ENCODE peak calls at places on chromosomes 3 and 15, in six cellular contexts. X is stomach, N is sigmoid colon, R is endothelial cell of umbilical vein, E is SK-N-MC, W is Panc1. B is an unnamed sample.

GRCh38 chr3:194713299-194714121 is 27.8 kb downstream of the FAM43A start:
- DNase-seq in N (no peak), W (no peak), X (no peak), R (no peak), E (no peak), B (no peak)

GRCh38 chr15:92073044-92073785 is 219.7 kb downstream of the SLCO3A1 start:
- DNase-seq in X (no peak), N (no peak), E (no peak), W (no peak), R (no peak), B (no peak)

GRCh38 chr3:69422751-69423150 is 36.9 kb upstream of the FRMD4B start:
- DNase-seq in X (no peak), E (no peak), R (peak; percentile 58), W (no peak), N (no peak), B (no peak)

GRCh38 chr15:74461847-74462511 is 1.0 kb upstream of the UBL7 start:
- DNase-seq in W (no peak), R (peak; percentile 9), X (no peak), N (no peak), E (no peak), B (no peak)

GRCh38 chr15:42444415-42445063 is 46.4 kb downstream of the ZNF106 start:
- DNase-seq in R (no peak), X (no peak), E (no peak), W (no peak), N (no peak), B (no peak)

GRCh38 chr15:69414702-69415161 is 583 bp downstream of the KIF23 start:
- DNase-seq in E (no peak), X (no peak), R (peak; percentile 65), W (peak; percentile 67), N (no peak), B (peak; percentile 20)

GRCh38 chr3:27022096-27022761 is 347.0 kb downstream of the NEK10 start:
- DNase-seq in R (no peak), W (no peak), X (no peak), N (no peak), E (no peak), B (no peak)

GRCh38 chr15:51874751-51875644 is 45.5 kb downstream of the TMOD3 start:
- DNase-seq in N (peak; percentile 67), E (no peak), R (peak; percentile 92), X (peak; percentile 31), W (peak; percentile 80), B (peak; percentile 48)

GRCh38 chr3:48428863-48429415 is 947 bp downstream of the PLXNB1 start:
- DNase-seq in E (no peak), R (peak; percentile 41), X (peak; percentile 40), N (peak; percentile 79), W (no peak), B (peak; percentile 60)

GRCh38 chr3:112773864-112774263 is 72.8 kb downstream of the CD200R1L start:
- DNase-seq in E (no peak), X (peak; percentile 46), R (no peak), N (no peak), W (peak; percentile 30), B (peak; percentile 15)

GRCh38 chr15:57640935-57641682 is 49.4 kb downstream of the MYZAP start:
- DNase-seq in N (no peak), E (no peak), X (no peak), R (peak; percentile 41), W (no peak), B (no peak)

GRCh38 chr15:58517682-58518525 is 86.1 kb downstream of the LIPC start:
- DNase-seq in W (no peak), R (no peak), E (no peak), N (no peak), X (no peak), B (no peak)

GRCh38 chr3:146544013-146544928 is at the start of gene PLSCR1:
- DNase-seq in N (peak; percentile 98), E (peak; percentile 77), X (peak; percentile 89), R (peak; percentile 99), W (peak; percentile 83), B (peak; percentile 95)

GRCh38 chr3:146542968-146543367 is 1.4 kb downstream of the PLSCR1 start:
- DNase-seq in E (no peak), R (no peak), X (no peak), W (no peak), N (no peak), B (no peak)

GRCh38 chr3:146542179-146542578 is 2.2 kb downstream of the PLSCR1 start:
- DNase-seq in R (no peak), N (no peak), X (no peak), W (no peak), E (no peak), B (no peak)

GRCh38 chr3:146544929-146545528 is 622 bp upstream of the PLSCR1 start:
- DNase-seq in E (no peak), R (no peak), N (no peak), W (no peak), X (no peak), B (no peak)

GRCh38 chr3:146543461-146544012 is 870 bp downstream of the PLSCR1 start:
- DNase-seq in E (no peak), W (no peak), R (peak; percentile 50), X (no peak), N (no peak), B (no peak)
- H3K27ac ChIP-seq in E (no peak overlapping the region), W (peak overlapping the region; percentile 93), R (peak overlapping the region; percentile 78), X (peak overlapping the region; percentile 88), N (peak overlapping the region; percentile 95), B (peak overlapping the region; percentile 98)

DNA sequence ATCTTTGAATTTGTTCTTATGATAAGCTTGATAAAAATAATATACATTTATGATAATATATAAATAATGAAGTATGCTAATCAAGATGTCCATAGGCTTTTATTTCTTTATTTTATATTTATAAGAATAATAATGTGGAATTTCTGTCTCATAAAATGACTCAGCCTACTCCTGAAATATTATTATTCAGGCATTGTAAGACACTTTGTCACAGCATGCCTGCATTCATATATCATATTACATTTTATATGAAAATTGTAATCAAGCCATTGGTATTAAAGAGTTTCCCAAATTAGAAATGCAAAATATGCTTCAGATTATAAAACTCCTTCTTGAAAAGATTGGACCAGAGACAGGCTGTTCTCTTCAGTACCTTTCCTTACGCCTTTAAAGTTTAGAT is 1303.7 kb upstream of the CADM2 start:
- DNase-seq in X (no peak), W (no peak), N (no peak), E (no peak), R (no peak), B (no peak)
- TF ChIP-seq POLR2AphosphoS5 in X (no peak), W (no peak), N (no peak), E (no peak), R (no peak), B (no peak)

GRCh38 chr15:101128696-101129095 is 123.2 kb downstream of the CHSY1 start:
- DNase-seq in R (no peak), N (no peak), W (no peak), E (no peak), X (no peak), B (no peak)

GRCh38 chr15:101126618-101127502 is 125.0 kb downstream of the CHSY1 start:
- DNase-seq in N (no peak), E (no peak), X (no peak), R (no peak), W (no peak), B (no peak)

GRCh38 chr15:101128191-101128590 is 123.7 kb downstream of the CHSY1 start:
- DNase-seq in E (peak; percentile 95), N (no peak), R (peak; percentile 56), X (no peak), W (no peak), B (no peak)

GRCh38 chr15:101129851-101130250 is 122.0 kb downstream of the CHSY1 start:
- DNase-seq in X (no peak), W (no peak), E (no peak), R (no peak), N (no peak), B (no peak)

DNA sequence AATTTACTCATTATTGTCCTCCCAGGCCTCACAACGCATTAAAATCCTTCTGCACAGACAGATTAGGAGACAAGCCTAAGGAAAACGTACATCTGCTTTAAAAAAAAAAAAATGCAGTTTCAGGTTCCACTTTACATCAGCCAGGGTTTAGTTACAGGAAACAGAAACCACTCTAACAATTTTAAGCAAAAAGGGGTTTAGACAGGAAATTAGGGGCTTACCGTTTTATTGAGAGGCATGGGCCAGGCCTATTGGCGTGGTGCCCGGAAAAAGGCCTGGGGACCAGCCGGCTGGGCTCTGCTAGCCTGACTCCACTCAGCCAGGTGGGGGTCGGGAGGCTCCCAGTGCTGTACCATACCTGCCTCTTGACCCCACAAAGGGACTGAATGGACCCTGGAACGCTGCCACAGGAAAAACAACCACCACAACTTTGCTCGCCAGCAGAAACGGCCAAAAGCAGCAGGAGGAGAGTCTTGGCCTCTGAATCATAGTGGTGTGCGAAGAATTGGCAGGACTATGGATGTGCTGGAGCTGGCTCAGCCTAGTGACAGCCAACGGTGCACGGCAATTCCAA is 124.3 kb downstream of the CHSY1 start:
- DNase-seq in X (peak; percentile 68), W (no peak), N (peak; percentile 91), R (peak; percentile 94), E (peak; percentile 78), B (peak; percentile 75)
- H3K27ac ChIP-seq in X (peak overlapping the region; percentile 68), W (peak overlapping the region; percentile 98), N (peak overlapping the region; percentile 76), R (peak overlapping the region; percentile 63), E (peak overlapping the region; percentile 99), B (peak overlapping the region; percentile 80)

GRCh38 chr3:9806688-9807589 is 3.1 kb upstream of the TTLL3 start:
- DNase-seq in E (no peak), X (no peak), N (no peak), W (no peak), R (no peak), B (no peak)

GRCh38 chr3:9807981-9808344 is 2.1 kb upstream of the TTLL3 start:
- DNase-seq in X (no peak), E (no peak), W (no peak), N (no peak), R (no peak), B (no peak)

GRCh38 chr3:9809615-9810356 is at the start of gene TTLL3:
- DNase-seq in R (peak; percentile 53), W (no peak), E (no peak), N (peak; percentile 92), X (peak; percentile 76), B (peak; percentile 83)

GRCh38 chr3:9809239-9809614 is 835 bp upstream of the TTLL3 start:
- DNase-seq in R (no peak), W (no peak), X (peak; percentile 40), E (no peak), N (no peak), B (peak; percentile 49)

GRCh38 chr3:9808345-9809037 is 1.6 kb upstream of the TTLL3 start:
- DNase-seq in E (no peak), X (no peak), W (no peak), N (no peak), R (peak; percentile 29), B (peak; percentile 36)
- TF ChIP-seq POLR2AphosphoS5 in E (no peak), X (no peak), W (no peak), N (no peak), R (no peak), B (no peak)

GRCh38 chr15:68271854-68272471 is 5.6 kb upstream of the FEM1B start:
- DNase-seq in X (no peak), N (no peak), W (no peak), R (no peak), E (no peak), B (no peak)
- H3K27ac ChIP-seq in X (no peak overlapping the region), N (peak overlapping the region; percentile 81), W (peak overlapping the region; percentile 37), R (no peak overlapping the region), E (no peak overlapping the region), B (peak overlapping the region; percentile 23)

B was measured in transverse colon.